ENCODE peak calls at places on chromosomes 16 and 17, in four cellular contexts. One of them, this sample, is unnamed. For H3K36me3 and H3K4me1, the result is how much of the 10 kb centered on the place peaks cover.

GRCh38 chr16:85129846-85130706 is 17.8 kb upstream of the CIBAR2 start:
- DNase-seq in lung: no peak
- DNase-seq in fibroblast of lung: no peak
- DNase-seq in aorta: no peak
- DNase-seq in this sample: no peak

GRCh38 chr17:78383725-78384471 is 5.4 kb downstream of the PGS1 start:
- DNase-seq in lung: peak
- DNase-seq in fibroblast of lung: peak
- DNase-seq in aorta: peak
- DNase-seq in this sample: no peak

GRCh38 chr17:42252528-42253172 is 23.5 kb downstream of the STAT5B start:
- DNase-seq in lung: no peak
- DNase-seq in fibroblast of lung: peak
- DNase-seq in aorta: no peak
- DNase-seq in this sample: no peak

GRCh38 chr16:3004319-3004718 is 8.4 kb upstream of the CLDN9 start:
- DNase-seq in lung: no peak
- DNase-seq in fibroblast of lung: no peak
- DNase-seq in aorta: no peak
- DNase-seq in this sample: peak

GRCh38 chr17:69067274-69068047 is 6.7 kb upstream of the ABCA9 start:
- DNase-seq in lung: no peak
- DNase-seq in fibroblast of lung: no peak
- DNase-seq in aorta: no peak
- DNase-seq in this sample: no peak

GRCh38 chr16:10579965-10580918 is at the start of gene EMP2:
- DNase-seq in lung: peak
- DNase-seq in fibroblast of lung: peak
- DNase-seq in aorta: peak
- DNase-seq in this sample: peak

GRCh38 chr17:62644487-62645173 is 17.2 kb downstream of the MRC2 start:
- DNase-seq in lung: no peak
- DNase-seq in fibroblast of lung: no peak
- DNase-seq in aorta: no peak
- DNase-seq in this sample: no peak

GRCh38 chr17:57407287-57408063 is 151.2 kb downstream of the MSI2 start:
- DNase-seq in lung: no peak
- DNase-seq in fibroblast of lung: peak
- DNase-seq in aorta: no peak
- DNase-seq in this sample: peak

GRCh38 chr16:21973945-21974344 is 20.8 kb downstream of the UQCRC2 start:
- DNase-seq in lung: no peak
- DNase-seq in fibroblast of lung: no peak
- DNase-seq in aorta: no peak
- DNase-seq in this sample: no peak

GRCh38 chr17:49223517-49224197 is 6.9 kb downstream of the PHOSPHO1 start:
- DNase-seq in lung: peak
- DNase-seq in fibroblast of lung: no peak
- DNase-seq in aorta: peak
- DNase-seq in this sample: peak

GRCh38 chr17:55442953-55443683 is 21.5 kb upstream of the MMD start:
- DNase-seq in lung: no peak
- DNase-seq in fibroblast of lung: no peak
- DNase-seq in aorta: no peak
- DNase-seq in this sample: no peak

GRCh38 chr16:14024300-14024699 is 46.8 kb upstream of the MRTFB start:
- DNase-seq in lung: no peak
- DNase-seq in fibroblast of lung: peak
- DNase-seq in aorta: no peak
- DNase-seq in this sample: no peak

GRCh38 chr16:23504453-23505179 is 5.7 kb downstream of the GGA2 start:
- DNase-seq in lung: peak
- DNase-seq in fibroblast of lung: peak
- DNase-seq in aorta: peak
- DNase-seq in this sample: no peak

GRCh38 chr17:53791551-53791950 is 31.2 kb upstream of the KIF2B start:
- DNase-seq in lung: no peak
- DNase-seq in fibroblast of lung: no peak
- DNase-seq in aorta: no peak
- DNase-seq in this sample: no peak

GRCh38 chr17:303161-303560 is 49.4 kb downstream of the RPH3AL start:
- DNase-seq in lung: no peak
- DNase-seq in fibroblast of lung: no peak
- DNase-seq in aorta: no peak
- DNase-seq in this sample: no peak

GRCh38 chr17:27540300-27541105 is 84.3 kb downstream of the KSR1 start:
- DNase-seq in lung: peak
- DNase-seq in fibroblast of lung: peak
- DNase-seq in aorta: peak
- DNase-seq in this sample: peak

GRCh38 chr16:2783581-2784375 is 3.6 kb downstream of the PRSS33 start:
- DNase-seq in lung: no peak
- DNase-seq in fibroblast of lung: no peak
- DNase-seq in aorta: peak
- DNase-seq in this sample: no peak

GRCh38 chr16:67207116-67207856 is 8.4 kb downstream of the ELMO3 start:
- DNase-seq in lung: no peak
- DNase-seq in fibroblast of lung: no peak
- DNase-seq in aorta: no peak
- DNase-seq in this sample: no peak

GRCh38 chr17:79628861-79629547 is 18.2 kb upstream of the RBFOX3 start:
- DNase-seq in lung: no peak
- DNase-seq in fibroblast of lung: no peak
- DNase-seq in aorta: peak
- DNase-seq in this sample: no peak

GRCh38 chr16:68359398-68360191 is 48.8 kb downstream of the PRMT7 start:
- DNase-seq in lung: no peak
- DNase-seq in fibroblast of lung: no peak
- DNase-seq in aorta: no peak
- DNase-seq in this sample: no peak

GRCh38 chr16:89922477-89922883 is 662 bp upstream of the TUBB3 start:
- DNase-seq in lung: peak
- DNase-seq in fibroblast of lung: peak
- DNase-seq in aorta: peak
- DNase-seq in this sample: no peak

GRCh38 chr17:82083009-82083408 is 15.0 kb downstream of the FASN start:
- DNase-seq in lung: no peak
- DNase-seq in fibroblast of lung: no peak
- DNase-seq in aorta: no peak
- DNase-seq in this sample: no peak

GRCh38 chr16:85062303-85062702 is 34.7 kb downstream of the KIAA0513 start:
- DNase-seq in lung: no peak
- DNase-seq in fibroblast of lung: no peak
- DNase-seq in aorta: no peak
- DNase-seq in this sample: no peak

GRCh38 chr17:79912552-79913330 is 73.5 kb upstream of the CBX4 start:
- DNase-seq in lung: no peak
- DNase-seq in fibroblast of lung: no peak
- DNase-seq in aorta: no peak
- DNase-seq in this sample: no peak

GRCh38 chr16:66914541-66914940 is 4.1 kb downstream of the CDH16 start:
- DNase-seq in lung: no peak
- DNase-seq in fibroblast of lung: no peak
- DNase-seq in aorta: no peak
- DNase-seq in this sample: no peak

GRCh38 chr17:61382796-61383688 is 16.6 kb upstream of the TBX2 start:
- DNase-seq in lung: no peak
- DNase-seq in fibroblast of lung: no peak
- DNase-seq in aorta: no peak
- DNase-seq in this sample: no peak

GRCh38 chr16:32116080-32116479 is 137.0 kb upstream of the TP53TG3D start:
- DNase-seq in lung: no peak
- DNase-seq in fibroblast of lung: no peak
- DNase-seq in aorta: peak
- DNase-seq in this sample: no peak

GRCh38 chr17:68491864-68492263 is 20.4 kb upstream of the PRKAR1A start:
- DNase-seq in lung: peak
- DNase-seq in fibroblast of lung: no peak
- DNase-seq in aorta: peak
- DNase-seq in this sample: peak

GRCh38 chr17:14197582-14197981 is 39.1 kb downstream of the CDRT15 start:
- DNase-seq in lung: no peak
- DNase-seq in fibroblast of lung: no peak
- DNase-seq in aorta: no peak
- DNase-seq in this sample: peak

DNA sequence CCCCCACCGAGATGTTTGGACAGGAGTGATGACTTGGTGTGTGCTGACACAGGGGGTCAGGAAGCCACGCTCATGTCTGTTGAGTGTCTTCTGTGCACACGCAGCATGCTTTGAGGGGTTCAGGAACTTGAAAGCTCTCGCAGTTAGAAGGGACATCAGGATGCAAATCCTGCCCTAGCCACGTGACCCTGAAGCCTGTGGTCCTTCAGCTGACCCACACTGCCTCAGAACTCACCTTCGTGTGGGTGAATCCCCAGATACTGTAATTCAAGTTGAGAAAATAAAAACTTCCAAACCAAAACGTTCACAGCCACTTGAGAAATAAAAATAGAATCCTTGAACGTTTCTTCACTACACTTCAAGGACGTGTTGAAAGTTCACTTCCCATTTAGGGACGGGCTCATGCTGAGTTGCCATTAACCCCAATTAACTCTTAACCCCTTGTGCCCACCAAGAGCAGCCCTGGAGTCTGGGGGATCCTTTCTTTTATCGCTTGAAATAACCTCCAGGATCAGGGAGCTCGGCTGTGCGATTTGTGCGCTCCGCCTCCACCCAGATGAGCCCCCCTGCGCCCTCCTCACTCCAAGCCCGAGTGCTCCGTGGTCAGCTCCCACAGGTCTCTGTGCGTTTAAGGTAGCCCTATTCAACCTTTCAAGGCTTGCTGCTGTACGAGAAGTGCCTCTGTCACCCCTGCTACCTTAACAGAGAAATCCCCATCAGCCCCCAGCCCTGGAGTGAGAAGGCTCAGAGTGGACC is 36.1 kb upstream of the NAT9 start:
- DNase-seq in lung: peak
- DNase-seq in fibroblast of lung: no peak
- DNase-seq in aorta: no peak
- DNase-seq in this sample: no peak
- H3K4me3 ChIP-seq in lung: no peak
- H3K4me3 ChIP-seq in fibroblast of lung: no peak
- H3K4me3 ChIP-seq in aorta: no peak
- H3K4me3 ChIP-seq in this sample: no peak

DNA sequence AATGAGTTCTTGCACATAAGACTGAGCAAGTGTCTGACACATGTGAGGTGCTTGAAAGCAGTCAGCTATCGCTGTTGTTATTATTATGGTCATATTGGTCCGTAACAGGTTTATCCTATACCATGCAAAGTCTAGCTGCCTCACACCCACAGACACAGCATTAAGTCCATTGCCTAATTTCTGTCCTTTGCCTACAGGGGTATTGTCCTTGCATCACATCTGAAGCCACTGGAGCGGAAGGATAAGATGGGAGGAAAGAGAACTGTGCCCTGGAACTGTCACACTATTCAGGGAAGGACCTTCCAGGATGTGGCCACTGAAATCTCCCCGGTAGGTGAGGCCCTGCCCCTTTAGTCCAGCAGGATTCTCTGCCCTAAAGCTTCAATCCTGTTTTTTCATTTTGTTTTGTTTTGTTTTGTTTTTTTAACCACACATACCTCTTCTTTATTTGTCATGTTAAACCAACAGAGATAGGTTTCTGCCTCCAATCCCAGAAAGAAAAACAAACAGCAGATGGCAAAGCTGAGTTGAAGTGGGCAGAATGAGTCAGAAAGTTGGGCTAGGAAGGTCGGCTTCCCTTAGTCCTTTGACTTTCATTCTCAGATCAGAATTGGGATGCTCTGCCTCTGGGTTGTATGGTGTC is 2.2 kb upstream of the EFTUD2 start:
- DNase-seq in lung: no peak
- DNase-seq in fibroblast of lung: peak
- DNase-seq in aorta: no peak
- DNase-seq in this sample: no peak
- H3K36me3 ChIP-seq in lung: under half
- H3K36me3 ChIP-seq in fibroblast of lung: under half
- H3K36me3 ChIP-seq in aorta: under half
- H3K36me3 ChIP-seq in this sample: under half

DNA sequence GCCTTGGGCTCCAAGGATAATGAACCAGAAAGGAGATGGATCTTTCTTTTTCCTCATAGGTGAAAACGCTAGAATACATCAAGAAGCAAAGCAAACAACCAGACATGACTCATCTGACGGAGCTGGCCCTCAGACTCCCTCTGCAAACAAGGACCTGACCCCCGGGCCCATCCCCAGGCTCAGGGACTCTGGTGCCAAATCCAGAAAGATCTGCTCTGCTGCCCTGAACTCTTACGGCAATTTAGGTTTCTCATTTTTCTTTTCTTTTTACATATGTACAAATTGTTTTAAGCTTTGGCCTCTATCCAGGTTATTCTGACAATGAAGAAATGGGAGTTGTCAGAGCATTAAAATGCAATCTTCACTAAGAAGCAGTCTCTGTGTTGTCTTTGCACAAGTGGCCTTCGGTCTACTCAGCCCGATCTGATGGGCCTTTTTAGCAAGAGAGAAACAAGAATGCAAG is 17.7 kb downstream of the KNOP1 start:
- DNase-seq in lung: no peak
- DNase-seq in fibroblast of lung: peak
- DNase-seq in aorta: no peak
- DNase-seq in this sample: peak
- H3K4me1 ChIP-seq in lung: under half
- H3K4me1 ChIP-seq in fibroblast of lung: under half
- H3K4me1 ChIP-seq in aorta: under half
- H3K4me1 ChIP-seq in this sample: under half

DNA sequence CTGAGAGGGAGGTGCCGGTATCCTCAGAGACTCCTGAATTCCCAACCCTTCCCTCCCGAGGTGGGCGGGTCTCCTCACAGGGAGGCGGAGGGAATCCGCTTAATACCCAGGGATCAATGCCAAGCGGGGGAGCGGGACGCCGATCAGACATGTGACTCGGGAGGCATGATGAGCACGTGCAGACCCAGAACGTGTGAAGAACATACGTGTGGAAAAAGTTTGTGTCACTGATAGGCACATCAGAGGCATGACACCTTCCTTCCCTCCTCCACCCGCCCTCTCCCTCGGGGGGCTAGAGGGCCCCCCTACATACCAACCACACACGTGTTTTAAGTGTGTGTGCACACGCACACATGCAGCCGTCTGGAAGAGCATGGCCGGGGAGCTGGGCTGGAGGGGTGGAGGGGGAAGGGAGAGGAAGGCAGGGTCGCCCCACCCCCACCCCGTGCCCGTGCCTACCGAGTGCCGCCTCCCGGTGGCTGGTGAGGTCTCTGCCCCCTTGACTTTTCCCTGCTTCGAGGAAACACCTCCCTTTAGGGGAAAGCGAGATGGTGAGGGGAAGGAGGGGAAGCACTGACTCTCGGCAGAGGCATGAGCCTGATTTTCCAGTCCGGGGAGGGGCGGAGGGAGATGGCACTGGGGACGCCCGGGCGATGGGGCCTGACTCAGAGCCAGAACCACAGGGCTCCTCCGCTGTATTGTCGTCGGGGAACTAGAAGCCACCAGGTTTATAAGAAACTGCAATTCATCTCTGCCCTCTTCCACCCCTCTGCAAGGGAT is 12.1 kb upstream of the TBX21 start:
- DNase-seq in lung: no peak
- DNase-seq in fibroblast of lung: peak
- DNase-seq in aorta: no peak
- DNase-seq in this sample: no peak
- H3K4me3 ChIP-seq in lung: no peak
- H3K4me3 ChIP-seq in fibroblast of lung: no peak
- H3K4me3 ChIP-seq in aorta: no peak
- H3K4me3 ChIP-seq in this sample: no peak

GRCh38 chr17:28622186-28622585 is 8.2 kb upstream of the RSKR start:
- DNase-seq in lung: no peak
- DNase-seq in fibroblast of lung: no peak
- DNase-seq in aorta: no peak
- DNase-seq in this sample: no peak
- H3K36me3 ChIP-seq in lung: under half
- H3K36me3 ChIP-seq in fibroblast of lung: under half
- H3K36me3 ChIP-seq in aorta: under half
- H3K36me3 ChIP-seq in this sample: under half

This sample was measured in small intestine.